ENCODE peak calls at places on chromosomes 4 and X, in four cellular contexts. X is HCT116, I is K562, C is HepG2. O is an unnamed sample.

GRCh38 chrX:39204945-39205344 is 403.7 kb downstream of the MID1IP1 start:
- DNase-seq in X (no peak), I (no peak), C (no peak), O (no peak)

GRCh38 chr4:77465271-77465670 is 140.3 kb upstream of the CXCL13 start:
- DNase-seq in X (no peak), I (no peak), C (no peak), O (no peak)

GRCh38 chr4:113153529-113154101 is 104.2 kb downstream of the ANK2 start:
- DNase-seq in X (no peak), I (no peak), C (peak; percentile 75), O (no peak)

GRCh38 chr4:105620640-105621323 is 68.4 kb downstream of the ARHGEF38 start:
- DNase-seq in X (peak; percentile 16), I (peak; percentile 12), C (no peak), O (no peak)

GRCh38 chrX:9327747-9328145 is 137.1 kb upstream of the TBL1X start:
- DNase-seq in X (no peak), I (no peak), C (no peak), O (no peak)

GRCh38 chr4:15694431-15694830 is 8.4 kb upstream of the BST1 start:
- DNase-seq in X (no peak), I (no peak), C (no peak), O (no peak)

GRCh38 chr4:83644677-83645639 is 109.0 kb downstream of the GPAT3 start:
- DNase-seq in X (peak; percentile 57), I (peak; percentile 75), C (peak; percentile 52), O (peak; percentile 57)

GRCh38 chr4:145034727-145035211 is 63.2 kb downstream of the ANAPC10 start:
- DNase-seq in X (peak; percentile 55), I (peak; percentile 14), C (no peak), O (no peak)

GRCh38 chr4:108272566-108272965 is 103.8 kb upstream of the LEF1 start:
- DNase-seq in X (no peak), I (no peak), C (no peak), O (no peak)

GRCh38 chrX:24646745-24647182 is 383 bp downstream of the PCYT1B start:
- DNase-seq in X (no peak), I (no peak), C (no peak), O (no peak)

GRCh38 chr4:23135792-23136645 is 443.3 kb downstream of the GBA3 start:
- DNase-seq in X (peak; percentile 12), I (peak; percentile 60), C (peak; percentile 35), O (peak; percentile 17)

GRCh38 chr4:152159773-152160172 is 376.1 kb downstream of the FBXW7 start:
- DNase-seq in X (no peak), I (no peak), C (no peak), O (no peak)

GRCh38 chr4:168273838-168274237 is 44.7 kb downstream of the DDX60 start:
- DNase-seq in X (no peak), I (no peak), C (no peak), O (no peak)

GRCh38 chr4:86117781-86118302 is 242.0 kb downstream of the MAPK10 start:
- DNase-seq in X (no peak), I (no peak), C (no peak), O (no peak)

GRCh38 chr4:8282134-8282641 is 12.6 kb downstream of the HTRA3 start:
- DNase-seq in X (no peak), I (no peak), C (no peak), O (no peak)
- H3K4me1 ChIP-seq in X (peaks cover 11% of the 10 kb centered on the region), I (peaks cover 31% of the 10 kb centered on the region), C (no peaks in the 10 kb centered on the region), O (peaks cover 4% of the 10 kb centered on the region)

DNA sequence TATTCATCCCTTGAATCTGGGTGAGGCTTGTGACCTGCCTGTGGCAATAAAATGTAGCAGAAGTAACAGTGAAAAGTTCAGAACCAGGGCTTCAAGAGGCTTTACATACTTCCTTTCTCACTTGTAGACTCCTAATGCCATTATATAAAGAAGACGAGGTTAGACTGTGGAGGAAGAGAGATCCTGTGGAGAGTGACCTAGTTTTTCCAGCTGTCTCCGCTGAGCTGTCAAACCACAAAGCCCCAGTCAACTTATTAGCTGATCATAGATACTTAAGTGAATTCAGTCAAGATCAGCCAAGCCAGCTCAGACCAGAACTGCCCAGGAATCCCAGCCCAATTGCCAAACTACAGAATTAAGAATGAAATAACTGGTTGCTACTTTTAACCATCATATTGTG is 80.9 kb upstream of the KLF3 start:
- DNase-seq in X (no peak), I (no peak), C (no peak), O (no peak)
- H3K27ac ChIP-seq in X (no peak overlapping the region), I (no peak overlapping the region), C (no peak overlapping the region), O (no peak overlapping the region)

DNA sequence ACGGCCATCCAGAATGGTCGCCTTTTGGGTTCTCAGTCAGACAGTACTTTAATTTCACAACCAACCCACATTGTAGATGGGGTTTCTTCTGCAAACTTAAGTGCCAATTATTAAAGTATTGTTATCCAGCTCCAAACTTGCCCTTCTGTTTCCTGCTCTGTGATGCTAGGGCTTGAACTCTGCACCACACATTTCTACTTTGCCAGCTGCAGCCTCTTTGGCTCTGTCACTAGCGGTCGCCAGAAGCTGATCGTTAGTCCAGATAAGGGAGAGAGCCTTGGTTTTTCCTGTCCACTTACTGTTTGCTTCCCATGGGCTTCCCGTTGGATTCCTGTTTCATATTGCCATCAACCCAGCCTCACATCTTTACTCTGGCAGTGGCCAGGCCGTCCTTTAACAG is 196.6 kb downstream of the ASB9 start:
- DNase-seq in X (no peak), I (no peak), C (no peak), O (no peak)
- TF ChIP-seq TCF7L2 in X (no peak), I (no peak), C (no peak), O (no peak)

DNA sequence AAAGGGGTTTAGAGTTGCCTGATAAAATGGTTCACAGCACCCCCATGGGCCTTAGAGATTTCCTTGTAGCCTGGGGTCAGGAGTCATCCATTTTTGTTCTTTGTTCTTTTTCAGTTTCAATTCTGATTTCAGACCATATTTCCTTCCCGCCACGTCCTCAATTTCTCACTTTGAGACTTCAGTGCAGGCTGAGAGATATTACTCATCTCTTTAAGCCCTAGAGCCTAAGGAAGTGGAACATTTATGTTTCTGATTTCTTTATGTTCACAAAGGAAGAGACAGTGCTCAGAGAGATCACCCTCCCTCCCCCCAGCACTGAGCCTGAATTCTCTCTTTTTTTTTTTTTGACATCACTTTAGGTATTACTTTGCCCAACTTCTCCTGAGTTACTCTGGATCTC is 56.3 kb downstream of the MSN start:
- DNase-seq in X (no peak), I (no peak), C (no peak), O (no peak)
- H3K4me1 ChIP-seq in X (no peaks in the 10 kb centered on the region), I (no peaks in the 10 kb centered on the region), C (no peaks in the 10 kb centered on the region), O (no peaks in the 10 kb centered on the region)

DNA sequence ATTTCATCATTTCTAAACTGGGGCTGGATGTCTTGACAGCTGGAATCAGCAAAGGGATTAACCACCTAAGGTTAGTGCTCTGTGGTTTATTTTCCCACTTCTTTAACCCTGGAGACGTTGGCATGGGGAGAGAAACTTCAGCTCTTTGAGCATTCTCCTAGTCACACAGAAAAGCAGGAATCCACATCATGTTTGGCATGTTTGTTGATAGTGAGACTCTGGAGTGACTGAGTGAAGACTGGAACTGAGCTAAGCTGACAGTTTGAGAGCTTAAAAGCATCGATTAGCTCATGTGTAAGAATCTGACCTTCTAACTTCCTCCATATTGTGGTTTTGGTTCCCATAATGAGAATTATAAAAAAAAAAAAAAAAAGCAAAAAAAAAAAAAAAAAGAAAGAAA is 246.1 kb downstream of the NDST4 start:
- DNase-seq in X (no peak), I (no peak), C (no peak), O (no peak)
- H3K27ac ChIP-seq in X (no peak overlapping the region), I (no peak overlapping the region), C (no peak overlapping the region), O (no peak overlapping the region)

GRCh38 chr4:146327859-146328258 is 113.5 kb downstream of the REELD1 start:
- DNase-seq in X (no peak), I (no peak), C (no peak), O (no peak)

GRCh38 chr4:146333187-146333894 is 119.0 kb downstream of the REELD1 start:
- DNase-seq in X (no peak), I (no peak), C (peak; percentile 7), O (no peak)

GRCh38 chr4:146329042-146329716 is 114.8 kb downstream of the REELD1 start:
- DNase-seq in X (no peak), I (no peak), C (no peak), O (peak; percentile 27)

GRCh38 chr4:146333895-146334262 is 119.5 kb downstream of the REELD1 start:
- DNase-seq in X (no peak), I (no peak), C (no peak), O (no peak)

DNA sequence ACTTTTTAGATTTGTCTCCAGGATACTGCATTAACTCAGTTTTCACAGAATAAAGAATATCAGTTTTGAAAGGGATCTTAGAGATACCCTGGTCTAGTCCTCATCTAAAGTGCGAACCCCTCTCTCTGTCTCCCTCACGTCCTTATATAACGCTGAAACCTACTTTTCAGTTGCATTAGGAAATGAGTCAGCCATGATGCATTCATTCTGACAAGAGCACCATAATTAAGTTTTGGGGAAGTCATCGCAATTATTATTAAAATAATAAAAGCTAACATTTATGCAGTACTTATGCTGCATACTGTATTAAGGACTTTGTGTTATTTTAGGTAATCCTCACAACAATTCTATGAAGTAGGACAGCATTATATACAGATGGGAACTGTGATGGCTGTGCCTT is 116.1 kb downstream of the REELD1 start:
- DNase-seq in X (no peak), I (no peak), C (no peak), O (no peak)
- TF ChIP-seq TCF7L2 in X (no peak), I (no peak), C (no peak), O (no peak)

O was measured in Panc1.